ENCODE peak calls at places on chromosomes 7 and 10, in seven cellular contexts. Q is mammary epithelial cell, O is heart right ventricle, S is fibroblast of lung, U is heart left ventricle, P is right cardiac atrium, L is cardiac muscle cell. F is an unnamed sample.
A peak's percentile ranks its signal among the peaks of the same experiment; 100 is the strongest.

GRCh38 chr10:74289956-74290355 is 138.9 kb downstream of the ADK start:
- DNase-seq in L (peak; percentile 10), S (peak; percentile 25), Q (no peak), P (no peak), O (no peak), U (no peak), F (no peak)

GRCh38 chr7:105745681-105746330 is 130.6 kb downstream of the ATXN7L1 start:
- DNase-seq in O (no peak), U (no peak), Q (no peak), S (no peak), P (no peak), L (no peak), F (no peak)

GRCh38 chr7:17406756-17407155 is 108.3 kb downstream of the AHR start:
- DNase-seq in L (peak; percentile 27), S (peak; percentile 42), P (no peak), U (no peak), O (no peak), Q (no peak), F (no peak)

GRCh38 chr10:12050528-12050927 is 7.9 kb upstream of the UPF2 start:
- DNase-seq in S (peak; percentile 32), U (no peak), L (no peak), O (no peak), P (no peak), Q (no peak), F (no peak)

GRCh38 chr7:96136600-96137239 is 185.2 kb downstream of the SLC25A13 start:
- DNase-seq in S (no peak), P (no peak), U (no peak), L (no peak), O (no peak), Q (no peak), F (no peak)

GRCh38 chr10:35132727-35133126 is 6.1 kb downstream of the CREM start:
- DNase-seq in U (no peak), Q (no peak), O (no peak), L (no peak), S (no peak), P (no peak), F (no peak)

GRCh38 chr7:99625961-99626360 is 9.2 kb downstream of the ZSCAN25 start:
- DNase-seq in S (no peak), O (no peak), P (no peak), L (no peak), Q (no peak), U (no peak), F (no peak)

GRCh38 chr10:36671607-36672006 is 453.8 kb upstream of the ANKRD30A start:
- DNase-seq in Q (no peak), L (no peak), P (no peak), U (no peak), O (no peak), S (peak; percentile 80), F (no peak)

GRCh38 chr7:100914879-100915442 is 19.3 kb upstream of the ACHE start:
- DNase-seq in L (no peak), U (no peak), O (no peak), S (no peak), Q (peak; percentile 76), P (no peak), F (no peak)

GRCh38 chr10:1119027-1119426 is 62.8 kb downstream of the WDR37 start:
- DNase-seq in S (no peak), O (no peak), Q (no peak), P (no peak), L (no peak), U (no peak), F (no peak)

GRCh38 chr7:30032310-30033125 is 4.3 kb downstream of the PLEKHA8 start:
- DNase-seq in L (peak; percentile 49), S (peak; percentile 60), P (no peak), U (no peak), Q (no peak), O (no peak), F (no peak)

GRCh38 chr7:27096756-27097514 is 1.1 kb upstream of the HOXA1 start:
- DNase-seq in P (peak; percentile 64), Q (peak; percentile 57), U (peak; percentile 72), L (no peak), S (peak; percentile 59), O (no peak), F (peak; percentile 27)

GRCh38 chr7:131642429-131642828 is 86.0 kb upstream of the PODXL start:
- DNase-seq in P (no peak), L (no peak), Q (no peak), U (no peak), S (no peak), O (no peak), F (no peak)

GRCh38 chr7:143023047-143023446 is 3.9 kb downstream of the OR9A2 start:
- DNase-seq in Q (no peak), L (no peak), O (no peak), S (no peak), P (no peak), U (no peak), F (no peak)

GRCh38 chr7:34339061-34339526 is 318.9 kb upstream of the NPSR1 start:
- DNase-seq in U (no peak), L (no peak), P (no peak), Q (peak; percentile 72), S (peak; percentile 74), O (no peak), F (no peak)

GRCh38 chr7:135995751-135996150 is 18.6 kb upstream of the MTPN start:
- DNase-seq in L (no peak), Q (no peak), U (no peak), S (peak; percentile 12), P (no peak), O (no peak), F (no peak)

GRCh38 chr10:103890194-103890658 is 27.8 kb downstream of the STN1 start:
- DNase-seq in U (no peak), S (peak; percentile 13), Q (peak; percentile 82), L (no peak), P (no peak), O (no peak), F (peak; percentile 66)

GRCh38 chr7:140212100-140212881 is 35.5 kb upstream of the KDM7A start:
- DNase-seq in L (no peak), Q (peak; percentile 74), P (no peak), S (peak; percentile 16), O (no peak), U (no peak), F (no peak)

GRCh38 chr7:133807610-133808543 is 319.3 kb upstream of the LRGUK start:
- DNase-seq in P (no peak), L (no peak), S (no peak), Q (no peak), U (no peak), O (no peak), F (no peak)

GRCh38 chr10:31032515-31033132 is 959 bp upstream of the ZNF438 start:
- DNase-seq in P (peak; percentile 67), L (no peak), S (no peak), O (peak; percentile 22), Q (no peak), U (no peak), F (no peak)

GRCh38 chr10:31031666-31032514 is at the start of gene ZNF438:
- DNase-seq in O (peak; percentile 97), Q (peak; percentile 92), U (peak; percentile 98), P (peak; percentile 99), S (peak; percentile 92), L (peak; percentile 98), F (peak; percentile 98)

GRCh38 chr10:31031205-31031665 is 430 bp downstream of the ZNF438 start:
- DNase-seq in S (no peak), U (no peak), L (no peak), Q (peak; percentile 14), O (no peak), P (no peak), F (no peak)

GRCh38 chr10:31034041-31034918 is 2.6 kb upstream of the ZNF438 start:
- DNase-seq in P (no peak), S (peak; percentile 99), U (no peak), L (peak; percentile 94), Q (peak; percentile 84), O (no peak), F (no peak)

DNA sequence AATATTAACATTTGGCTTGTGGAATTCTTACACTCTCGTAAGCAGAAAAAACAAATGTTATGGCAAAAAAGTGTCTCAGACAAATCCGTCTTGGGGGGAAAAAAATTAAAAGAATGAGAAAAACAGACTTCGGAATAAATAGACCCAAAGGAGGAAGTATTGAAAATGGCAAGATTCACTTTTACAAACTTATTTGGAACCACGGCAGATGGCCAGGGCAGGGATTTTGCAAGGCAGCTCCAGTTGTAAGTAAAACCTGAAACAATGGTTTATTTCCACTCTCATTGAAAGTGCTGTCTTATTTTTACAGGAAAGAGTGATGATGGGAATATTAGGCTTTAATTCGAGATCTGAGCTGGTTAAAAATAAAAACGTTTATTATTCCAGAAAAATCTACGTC is 1.5 kb upstream of the ZNF438 start:
- DNase-seq in S (no peak), O (no peak), P (peak; percentile 63), L (no peak), Q (no peak), U (no peak), F (no peak)
- H3K4me3 ChIP-seq in S (no peak overlapping the region), O (peak overlapping the region; percentile 63), P (no peak overlapping the region), L (no peak overlapping the region), Q (no peak overlapping the region), U (peak overlapping the region; percentile 81), F (peak overlapping the region; percentile 56)

DNA sequence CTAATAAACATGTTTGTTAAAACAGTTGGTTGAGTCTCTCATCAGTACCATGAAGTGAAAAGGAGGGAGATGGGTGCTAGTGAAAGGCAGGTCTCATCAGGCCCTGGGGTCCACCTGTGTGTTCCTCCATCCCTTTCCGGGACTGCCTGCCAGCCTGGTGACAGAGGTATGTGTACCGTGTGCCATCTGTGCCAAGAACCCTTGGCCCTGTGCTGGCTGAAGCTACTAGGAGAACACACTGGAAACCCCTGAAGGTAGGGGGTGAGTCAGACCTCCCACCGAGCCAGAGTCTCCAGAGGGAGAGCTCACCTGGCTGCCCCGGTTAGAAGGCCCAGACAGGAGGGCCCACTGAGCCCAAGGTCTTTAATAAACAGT is 2.3 kb downstream of the DDIT4 start:
- DNase-seq in P (peak; percentile 55), U (no peak), L (peak; percentile 66), O (no peak), Q (peak; percentile 85), S (no peak), F (peak; percentile 88)
- H3K4me1 ChIP-seq in P (peaks cover 6% of the 10 kb centered on the region), U (peaks cover 53% of the 10 kb centered on the region), L (peaks cover 27% of the 10 kb centered on the region), O (peaks cover 39% of the 10 kb centered on the region), Q (peaks cover 18% of the 10 kb centered on the region), S (peaks cover 11% of the 10 kb centered on the region), F (peaks cover 6% of the 10 kb centered on the region)

DNA sequence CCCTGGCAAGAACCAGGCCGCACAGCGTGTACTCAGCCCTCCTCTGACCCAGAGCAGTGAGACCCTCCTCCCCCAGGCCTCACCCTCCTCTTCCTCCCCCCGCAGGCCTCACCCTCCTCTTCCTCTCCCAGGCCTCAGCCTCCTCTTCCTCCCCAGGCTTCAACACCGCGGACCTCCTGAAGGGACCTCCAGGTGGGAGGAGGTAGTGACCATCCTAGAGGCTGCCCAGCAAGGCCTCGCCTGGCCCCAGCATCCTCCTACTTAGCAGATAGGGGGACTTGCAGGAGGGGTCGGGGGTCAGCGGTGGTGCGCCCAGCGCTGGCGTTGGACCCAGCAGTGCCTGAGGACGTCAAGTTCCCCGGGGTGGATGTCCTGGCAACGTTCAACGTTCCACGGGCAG is 270.8 kb downstream of the ELFN1 start:
- DNase-seq in U (peak; percentile 83), S (no peak), O (peak; percentile 69), L (no peak), Q (no peak), P (peak; percentile 55), F (no peak)
- H3K4me3 ChIP-seq in U (no peak overlapping the region), S (no peak overlapping the region), O (no peak overlapping the region), L (no peak overlapping the region), Q (no peak overlapping the region), P (no peak overlapping the region), F (no peak overlapping the region)

GRCh38 chr10:68668231-68668630 is 52.8 kb upstream of the CCAR1 start:
- DNase-seq in P (no peak), U (no peak), L (no peak), S (no peak), Q (no peak), O (no peak), F (no peak)
- H3K4me1 ChIP-seq in P (no peaks in the 10 kb centered on the region), U (no peaks in the 10 kb centered on the region), L (no peaks in the 10 kb centered on the region), S (peaks cover 10% of the 10 kb centered on the region), Q (peaks cover 13% of the 10 kb centered on the region), O (no peaks in the 10 kb centered on the region), F (no peaks in the 10 kb centered on the region)

F was measured in pancreas.